ENCODE peak calls at places on chromosomes 5 and 9, in five cellular contexts. Q, T, C, E and Z are unnamed samples.

GRCh38 chr9:131500939-131501541 is 1.7 kb upstream of the POMT1 start:
- DNase-seq in Q (peak), T (no peak), C (no peak), E (peak), Z (peak)

GRCh38 chr5:139395844-139396640 is 1.1 kb upstream of the PROB1 start:
- DNase-seq in Q (no peak), T (no peak), C (no peak), E (no peak), Z (no peak)

GRCh38 chr5:15082096-15082495 is 210.5 kb upstream of the ANKH start:
- DNase-seq in Q (no peak), T (no peak), C (no peak), E (no peak), Z (no peak)

GRCh38 chr9:96243798-96244197 is 58.2 kb downstream of the HSD17B3 start:
- DNase-seq in Q (no peak), T (no peak), C (no peak), E (no peak), Z (no peak)

GRCh38 chr5:134934202-134934601 is 29.3 kb downstream of the PCBD2 start:
- DNase-seq in Q (no peak), T (no peak), C (no peak), E (no peak), Z (no peak)

GRCh38 chr9:21674894-21675293 is 127.5 kb upstream of the MTAP start:
- DNase-seq in Q (no peak), T (no peak), C (no peak), E (peak), Z (no peak)

GRCh38 chr5:96288845-96289185 is 144.2 kb downstream of the PCSK1 start:
- DNase-seq in Q (no peak), T (no peak), C (no peak), E (peak), Z (peak)

GRCh38 chr5:73591698-73592501 is 26.4 kb downstream of the UTP15 start:
- DNase-seq in Q (peak), T (no peak), C (no peak), E (peak), Z (peak)

GRCh38 chr5:30747412-30747811 is 446.1 kb upstream of the CDH6 start:
- DNase-seq in Q (peak), T (no peak), C (no peak), E (no peak), Z (no peak)

GRCh38 chr5:40223884-40224402 is 455.8 kb upstream of the PTGER4 start:
- DNase-seq in Q (no peak), T (no peak), C (no peak), E (peak), Z (peak)

GRCh38 chr9:127846451-127847154 is 7.9 kb downstream of the ENG start:
- DNase-seq in Q (no peak), T (peak), C (peak), E (no peak), Z (no peak)

GRCh38 chr5:138502121-138502520 is 36.8 kb downstream of the EGR1 start:
- DNase-seq in Q (no peak), T (no peak), C (no peak), E (peak), Z (no peak)

GRCh38 chr5:170420809-170421412 is 31.7 kb upstream of the KCNMB1 start:
- DNase-seq in Q (peak), T (no peak), C (peak), E (peak), Z (peak)

GRCh38 chr5:55600536-55601208 is 65.9 kb upstream of the PLPP1 start:
- DNase-seq in Q (peak), T (no peak), C (no peak), E (no peak), Z (no peak)
- H3K4me3 ChIP-seq in Q (no peak), T (no peak), C (peak), E (no peak), Z (no peak)

DNA sequence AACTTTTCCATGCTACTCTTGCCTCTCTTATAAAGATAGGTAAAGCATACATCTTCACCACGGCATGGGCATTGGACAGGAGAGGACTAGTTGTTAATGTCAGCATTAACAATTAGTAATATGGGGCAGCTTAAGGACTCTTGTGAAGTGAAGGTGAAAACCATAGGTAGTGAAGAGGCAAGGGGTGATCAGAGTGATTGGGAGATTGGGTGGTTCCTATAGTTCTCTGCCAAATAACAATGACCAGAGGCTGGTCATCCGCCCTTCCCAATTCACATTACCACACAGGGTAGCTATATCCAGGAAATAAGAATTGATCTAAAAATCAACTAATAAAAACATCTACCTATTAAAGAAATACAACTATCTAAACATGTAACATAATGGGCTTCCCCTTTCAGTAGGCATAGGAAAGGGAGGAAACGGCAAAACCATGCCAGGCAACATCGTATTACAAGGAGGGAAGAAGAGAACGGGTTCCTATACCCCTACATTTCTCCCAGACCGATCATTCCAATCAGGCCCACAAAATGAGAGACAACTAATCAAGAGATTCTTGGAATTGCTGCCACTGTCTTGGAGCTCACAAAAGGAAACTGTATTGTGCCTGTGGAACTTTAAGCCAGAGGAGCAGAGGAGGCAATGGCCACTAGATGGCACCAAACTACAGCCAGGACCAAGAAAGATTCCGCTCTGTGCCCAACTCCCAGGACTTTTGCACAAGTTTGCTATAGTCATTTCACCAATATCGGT is 121.6 kb downstream of the FBXL17 start:
- DNase-seq in Q (peak), T (no peak), C (peak), E (peak), Z (peak)
- H3K4me3 ChIP-seq in Q (no peak), T (no peak), C (no peak), E (no peak), Z (no peak)

GRCh38 chr9:123507992-123508391 is 152.0 kb downstream of the CRB2 start:
- DNase-seq in Q (no peak), T (no peak), C (no peak), E (no peak), Z (no peak)
- H3K4me3 ChIP-seq in Q (no peak), T (no peak), C (peak), E (no peak), Z (no peak)

GRCh38 chr9:110049699-110050450 is 158.1 kb downstream of the C9orf152 start:
- DNase-seq in Q (peak), T (peak), C (peak), E (peak), Z (no peak)

GRCh38 chr9:110048976-110049698 is 158.8 kb downstream of the C9orf152 start:
- DNase-seq in Q (peak), T (peak), C (peak), E (peak), Z (no peak)

GRCh38 chr9:110048473-110048975 is 159.4 kb downstream of the C9orf152 start:
- DNase-seq in Q (peak), T (peak), C (peak), E (peak), Z (peak)

GRCh38 chr9:110047955-110048472 is 159.9 kb downstream of the C9orf152 start:
- DNase-seq in Q (peak), T (no peak), C (peak), E (no peak), Z (no peak)

GRCh38 chr9:110047232-110047954 is 160.6 kb downstream of the C9orf152 start:
- DNase-seq in Q (no peak), T (no peak), C (no peak), E (no peak), Z (no peak)
- H3K4me3 ChIP-seq in Q (peak), T (no peak), C (no peak), E (no peak), Z (peak)